ENCODE peak calls at places on chromosomes 7 and 10, in four cellular contexts. B, Z, I and L are unnamed samples.

GRCh38 chr10:112191223-112191622 is 7.7 kb upstream of the GPAM start:
- DNase-seq in B (no peak), Z (no peak), I (no peak), L (no peak)

GRCh38 chr10:16602104-16602735 is 80.5 kb upstream of the C1QL3 start:
- DNase-seq in B (no peak), Z (no peak), I (no peak), L (no peak)

GRCh38 chr7:29977926-29978652 is 11.5 kb downstream of the SCRN1 start:
- DNase-seq in B (peak; percentile 46), Z (no peak), I (no peak), L (no peak)

GRCh38 chr7:106039486-106040060 is 72.5 kb downstream of the SYPL1 start:
- DNase-seq in B (peak; percentile 33), Z (no peak), I (no peak), L (no peak)

GRCh38 chr7:80829527-80829926 is 89.3 kb downstream of the SEMA3C start:
- DNase-seq in B (no peak), Z (no peak), I (no peak), L (no peak)

GRCh38 chr10:119268871-119269506 is 61.6 kb downstream of the GRK5 start:
- DNase-seq in B (no peak), Z (no peak), I (peak; percentile 27), L (no peak)

GRCh38 chr10:12843296-12843945 is 158.1 kb downstream of the CCDC3 start:
- DNase-seq in B (no peak), Z (no peak), I (no peak), L (no peak)

GRCh38 chr7:7335215-7335614 is 152.9 kb downstream of the C1GALT1 start:
- DNase-seq in B (no peak), Z (no peak), I (no peak), L (no peak)

GRCh38 chr7:73960548-73960947 is 67.4 kb upstream of the ELN start:
- DNase-seq in B (no peak), Z (no peak), I (no peak), L (no peak)

GRCh38 chr10:93027508-93027907 is 33.1 kb upstream of the CYP26C1 start:
- DNase-seq in B (no peak), Z (no peak), I (no peak), L (no peak)

GRCh38 chr7:95628831-95629439 is 32.6 kb upstream of the PDK4 start:
- DNase-seq in B (no peak), Z (no peak), I (no peak), L (no peak)

GRCh38 chr7:137209151-137209822 is 134.2 kb downstream of the PTN start:
- DNase-seq in B (peak; percentile 73), Z (no peak), I (no peak), L (no peak)

GRCh38 chr7:40570218-40570617 is 435.4 kb downstream of the SUGCT start:
- DNase-seq in B (no peak), Z (no peak), I (no peak), L (no peak)

GRCh38 chr10:35752469-35753450 is 110.7 kb upstream of the FZD8 start:
- DNase-seq in B (peak; percentile 14), Z (no peak), I (no peak), L (no peak)

GRCh38 chr10:89888647-89889046 is 187.3 kb downstream of the KIF20B start:
- DNase-seq in B (no peak), Z (no peak), I (no peak), L (no peak)

GRCh38 chr10:97503413-97503812 is 4.7 kb downstream of the UBTD1 start:
- DNase-seq in B (no peak), Z (no peak), I (no peak), L (no peak)

GRCh38 chr7:132501956-132502355 is 74.3 kb downstream of the PLXNA4 start:
- DNase-seq in B (no peak), Z (no peak), I (no peak), L (no peak)

GRCh38 chr10:69807696-69808095 is 6.0 kb downstream of the COL13A1 start:
- DNase-seq in B (no peak), Z (no peak), I (no peak), L (no peak)

GRCh38 chr10:125820705-125821104 is 2.4 kb downstream of the UROS start:
- DNase-seq in B (no peak), Z (no peak), I (no peak), L (no peak)

GRCh38 chr7:41832936-41833335 is 130.0 kb upstream of the INHBA start:
- DNase-seq in B (no peak), Z (no peak), I (no peak), L (no peak)

GRCh38 chr10:43396061-43396927 is 12.7 kb downstream of the HNRNPF start:
- DNase-seq in B (peak; percentile 87), Z (peak; percentile 83), I (peak; percentile 66), L (peak; percentile 67)

GRCh38 chr10:86212391-86212700 is 154.2 kb downstream of the GRID1 start:
- DNase-seq in B (no peak), Z (no peak), I (no peak), L (no peak)

GRCh38 chr7:151431768-151432311 is 8.1 kb downstream of the CRYGN start:
- DNase-seq in B (no peak), Z (no peak), I (no peak), L (no peak)

GRCh38 chr7:29289156-29290021 is 94.8 kb downstream of the CHN2 start:
- DNase-seq in B (peak; percentile 74), Z (peak; percentile 54), I (no peak), L (no peak)